ENCODE peak calls at places on chromosomes 13 and 19, in nine cellular contexts. One of them, this sample, is unnamed.
A peak's percentile ranks its signal among the peaks of the same experiment; 100 is the strongest.

GRCh38 chr19:30028118-30028991 is 86.3 kb downstream of the URI1 start:
- DNase-seq in iPS DF 19.7: no peak
- DNase-seq in stimulated activated CD4-positive, alpha-beta T cell treated with anti-CD3 and anti-CD28 coated beads, Interleukin-12 subunit alpha, Interleukin-12 subunit beta, amount 100 ng/mL, for 48 hours: no peak
- DNase-seq in GM12865: no peak
- DNase-seq in NCI-H1436 treated with DMSO at 0.1 percent for 48 hours: no peak
- DNase-seq in ACHN: no peak
- DNase-seq in HEK293T: no peak
- DNase-seq in retina: no peak
- DNase-seq in effector memory CD4-positive, alpha-beta T cell: no peak
- DNase-seq in this sample: no peak

GRCh38 chr13:24661713-24662112 is 18.5 kb upstream of the ATP12A start:
- DNase-seq in iPS DF 19.7: no peak
- DNase-seq in stimulated activated CD4-positive, alpha-beta T cell treated with anti-CD3 and anti-CD28 coated beads, Interleukin-12 subunit alpha, Interleukin-12 subunit beta, amount 100 ng/mL, for 48 hours: no peak
- DNase-seq in GM12865: peak; percentile 58
- DNase-seq in NCI-H1436 treated with DMSO at 0.1 percent for 48 hours: no peak
- DNase-seq in ACHN: no peak
- DNase-seq in HEK293T: no peak
- DNase-seq in retina: no peak
- DNase-seq in effector memory CD4-positive, alpha-beta T cell: no peak
- DNase-seq in this sample: peak; percentile 39

GRCh38 chr19:52735734-52736133 is 890 bp upstream of the ZNF611 start:
- DNase-seq in iPS DF 19.7: peak; percentile 79
- DNase-seq in stimulated activated CD4-positive, alpha-beta T cell treated with anti-CD3 and anti-CD28 coated beads, Interleukin-12 subunit alpha, Interleukin-12 subunit beta, amount 100 ng/mL, for 48 hours: no peak
- DNase-seq in GM12865: no peak
- DNase-seq in NCI-H1436 treated with DMSO at 0.1 percent for 48 hours: no peak
- DNase-seq in ACHN: no peak
- DNase-seq in HEK293T: no peak
- DNase-seq in retina: peak; percentile 17
- DNase-seq in effector memory CD4-positive, alpha-beta T cell: no peak
- DNase-seq in this sample: no peak

GRCh38 chr13:42807866-42808265 is 26.5 kb downstream of the FAM216B start:
- DNase-seq in iPS DF 19.7: no peak
- DNase-seq in stimulated activated CD4-positive, alpha-beta T cell treated with anti-CD3 and anti-CD28 coated beads, Interleukin-12 subunit alpha, Interleukin-12 subunit beta, amount 100 ng/mL, for 48 hours: no peak
- DNase-seq in GM12865: no peak
- DNase-seq in NCI-H1436 treated with DMSO at 0.1 percent for 48 hours: no peak
- DNase-seq in ACHN: no peak
- DNase-seq in HEK293T: no peak
- DNase-seq in retina: no peak
- DNase-seq in effector memory CD4-positive, alpha-beta T cell: no peak
- DNase-seq in this sample: no peak

GRCh38 chr13:50644081-50644871 is 199.2 kb downstream of the DLEU7 start:
- DNase-seq in iPS DF 19.7: no peak
- DNase-seq in stimulated activated CD4-positive, alpha-beta T cell treated with anti-CD3 and anti-CD28 coated beads, Interleukin-12 subunit alpha, Interleukin-12 subunit beta, amount 100 ng/mL, for 48 hours: no peak
- DNase-seq in GM12865: no peak
- DNase-seq in NCI-H1436 treated with DMSO at 0.1 percent for 48 hours: no peak
- DNase-seq in ACHN: no peak
- DNase-seq in HEK293T: no peak
- DNase-seq in retina: no peak
- DNase-seq in effector memory CD4-positive, alpha-beta T cell: no peak
- DNase-seq in this sample: no peak

GRCh38 chr13:32660227-32660626 is 74.0 kb downstream of the PDS5B start:
- DNase-seq in iPS DF 19.7: no peak
- DNase-seq in stimulated activated CD4-positive, alpha-beta T cell treated with anti-CD3 and anti-CD28 coated beads, Interleukin-12 subunit alpha, Interleukin-12 subunit beta, amount 100 ng/mL, for 48 hours: no peak
- DNase-seq in GM12865: no peak
- DNase-seq in NCI-H1436 treated with DMSO at 0.1 percent for 48 hours: no peak
- DNase-seq in ACHN: no peak
- DNase-seq in HEK293T: no peak
- DNase-seq in retina: no peak
- DNase-seq in effector memory CD4-positive, alpha-beta T cell: no peak
- DNase-seq in this sample: no peak

GRCh38 chr19:2603320-2603719 is 99.2 kb downstream of the GNG7 start:
- DNase-seq in iPS DF 19.7: no peak
- DNase-seq in stimulated activated CD4-positive, alpha-beta T cell treated with anti-CD3 and anti-CD28 coated beads, Interleukin-12 subunit alpha, Interleukin-12 subunit beta, amount 100 ng/mL, for 48 hours: no peak
- DNase-seq in GM12865: peak; percentile 43
- DNase-seq in NCI-H1436 treated with DMSO at 0.1 percent for 48 hours: no peak
- DNase-seq in ACHN: no peak
- DNase-seq in HEK293T: no peak
- DNase-seq in retina: no peak
- DNase-seq in effector memory CD4-positive, alpha-beta T cell: no peak
- DNase-seq in this sample: no peak

GRCh38 chr13:28340272-28340793 is 154.6 kb downstream of the FLT1 start:
- DNase-seq in iPS DF 19.7: no peak
- DNase-seq in stimulated activated CD4-positive, alpha-beta T cell treated with anti-CD3 and anti-CD28 coated beads, Interleukin-12 subunit alpha, Interleukin-12 subunit beta, amount 100 ng/mL, for 48 hours: no peak
- DNase-seq in GM12865: no peak
- DNase-seq in NCI-H1436 treated with DMSO at 0.1 percent for 48 hours: no peak
- DNase-seq in ACHN: no peak
- DNase-seq in HEK293T: no peak
- DNase-seq in retina: no peak
- DNase-seq in effector memory CD4-positive, alpha-beta T cell: no peak
- DNase-seq in this sample: no peak

GRCh38 chr13:37984357-37984756 is 114.8 kb upstream of the TRPC4 start:
- DNase-seq in iPS DF 19.7: peak; percentile 45
- DNase-seq in stimulated activated CD4-positive, alpha-beta T cell treated with anti-CD3 and anti-CD28 coated beads, Interleukin-12 subunit alpha, Interleukin-12 subunit beta, amount 100 ng/mL, for 48 hours: no peak
- DNase-seq in GM12865: no peak
- DNase-seq in NCI-H1436 treated with DMSO at 0.1 percent for 48 hours: no peak
- DNase-seq in ACHN: no peak
- DNase-seq in HEK293T: no peak
- DNase-seq in retina: no peak
- DNase-seq in effector memory CD4-positive, alpha-beta T cell: no peak
- DNase-seq in this sample: peak; percentile 12

GRCh38 chr19:45558399-45558878 is 26.2 kb downstream of the OPA3 start:
- DNase-seq in iPS DF 19.7: no peak
- DNase-seq in stimulated activated CD4-positive, alpha-beta T cell treated with anti-CD3 and anti-CD28 coated beads, Interleukin-12 subunit alpha, Interleukin-12 subunit beta, amount 100 ng/mL, for 48 hours: peak; percentile 57
- DNase-seq in GM12865: peak; percentile 84
- DNase-seq in NCI-H1436 treated with DMSO at 0.1 percent for 48 hours: no peak
- DNase-seq in ACHN: peak; percentile 30
- DNase-seq in HEK293T: peak; percentile 81
- DNase-seq in retina: peak; percentile 40
- DNase-seq in effector memory CD4-positive, alpha-beta T cell: peak; percentile 49
- DNase-seq in this sample: peak; percentile 94